ENCODE peak calls at places on chromosome 18, in ten cellular contexts. G is lower lobe of right lung, Z is GM06990, M is lung, S is astrocyte, D is right lobe of liver, P is ovary, V is thoracic aorta, C is fibroblast of lung, Q is keratinocyte. K is an unnamed sample. For H3K36me3, the result is how much of the 10 kb centered on the place peaks cover.

GRCh38 chr18:35729971-35730668 is 148.6 kb downstream of the GALNT1 start:
- DNase-seq in C (no peak), V (no peak), Z (no peak), P (no peak), Q (no peak), M (no peak), D (no peak), S (no peak), G (no peak), K (no peak)

GRCh38 chr18:374735-375168 is 106.9 kb upstream of the THOC1 start:
- DNase-seq in P (no peak), Q (no peak), G (no peak), Z (no peak), D (no peak), V (no peak), C (peak), M (no peak), S (no peak), K (no peak)

GRCh38 chr18:58338961-58339722 is 289.7 kb downstream of the ALPK2 start:
- DNase-seq in S (peak), G (no peak), C (peak), D (no peak), P (peak), V (no peak), Q (no peak), M (no peak), Z (no peak), K (peak)

GRCh38 chr18:79794851-79795250 is 2.9 kb upstream of the KCNG2 start:
- DNase-seq in M (no peak), S (no peak), P (no peak), Q (no peak), Z (no peak), C (no peak), D (no peak), V (no peak), G (no peak), K (no peak)

GRCh38 chr18:23038712-23039111 is 96.6 kb upstream of the CABLES1 start:
- DNase-seq in Q (peak), Z (no peak), V (no peak), S (peak), P (no peak), C (peak), G (no peak), M (no peak), D (no peak), K (peak)

GRCh38 chr18:38250981-38251380 is 685.4 kb upstream of the CELF4 start:
- DNase-seq in V (no peak), D (no peak), C (peak), M (no peak), G (no peak), Q (no peak), P (no peak), Z (no peak), S (peak), K (no peak)

GRCh38 chr18:36688020-36688965 is 140.5 kb downstream of the TPGS2 start:
- DNase-seq in D (peak), Z (peak), S (no peak), V (peak), M (peak), G (no peak), Q (no peak), P (peak), C (peak), K (peak)

GRCh38 chr18:27887711-27888495 is 289.0 kb downstream of the CDH2 start:
- DNase-seq in M (no peak), C (peak), Q (no peak), S (peak), G (no peak), D (no peak), V (no peak), P (no peak), Z (no peak), K (peak)

GRCh38 chr18:32378705-32379104 is 92.0 kb downstream of the GAREM1 start:
- DNase-seq in G (no peak), S (peak), D (peak), P (no peak), M (no peak), Q (no peak), Z (no peak), C (peak), V (no peak), K (peak)

GRCh38 chr18:35076556-35076955 is 35.3 kb downstream of the MAPRE2 start:
- DNase-seq in D (no peak), S (peak), V (no peak), G (no peak), Z (no peak), C (peak), Q (peak), P (no peak), M (no peak), K (peak)

GRCh38 chr18:58496231-58496630 is 132.7 kb downstream of the ALPK2 start:
- DNase-seq in Q (no peak), S (peak), C (peak), P (no peak), D (no peak), M (no peak), Z (no peak), G (no peak), V (no peak), K (no peak)

GRCh38 chr18:23331091-23331920 is 121.8 kb upstream of the RIOK3 start:
- DNase-seq in P (no peak), D (no peak), S (no peak), V (no peak), C (no peak), Z (no peak), G (peak), M (peak), Q (no peak), K (peak)

GRCh38 chr18:79586436-79587297 is 92.9 kb upstream of the CTDP1 start:
- DNase-seq in D (peak), Q (no peak), M (no peak), Z (no peak), C (no peak), S (no peak), V (no peak), P (peak), G (peak), K (no peak)

GRCh38 chr18:77653792-77654191 is 404.1 kb downstream of the GALR1 start:
- DNase-seq in G (no peak), P (no peak), Z (no peak), M (no peak), Q (no peak), C (no peak), S (no peak), D (no peak), V (no peak), K (no peak)

GRCh38 chr18:808086-808485 is 4.0 kb downstream of the YES1 start:
- DNase-seq in C (peak), Q (no peak), G (no peak), Z (no peak), P (no peak), D (no peak), S (peak), V (no peak), M (no peak), K (no peak)

GRCh38 chr18:37124511-37124910 is 295.6 kb downstream of the KIAA1328 start:
- DNase-seq in G (no peak), Z (peak), P (no peak), V (no peak), Q (peak), S (peak), C (peak), M (no peak), D (no peak), K (peak)

GRCh38 chr18:65737346-65737745 is 13.5 kb upstream of the CDH7 start:
- DNase-seq in Q (no peak), P (no peak), C (no peak), M (no peak), D (no peak), V (no peak), Z (no peak), S (no peak), G (no peak), K (no peak)

GRCh38 chr18:832085-832681 is 20.1 kb upstream of the YES1 start:
- DNase-seq in G (no peak), Q (no peak), C (no peak), V (no peak), S (no peak), P (no peak), M (no peak), D (peak), Z (no peak), K (no peak)

GRCh38 chr18:57767259-57768050 is 35.7 kb downstream of the ATP8B1 start:
- DNase-seq in M (no peak), G (no peak), D (no peak), C (no peak), S (no peak), P (no peak), V (no peak), Z (no peak), Q (no peak), K (no peak)

GRCh38 chr18:32769242-32770180 is 3.3 kb downstream of the KLHL14 start:
- DNase-seq in Z (peak), C (no peak), D (no peak), V (no peak), M (no peak), S (no peak), Q (no peak), P (peak), G (no peak), K (no peak)

GRCh38 chr18:79588131-79588635 is 91.4 kb upstream of the CTDP1 start:
- DNase-seq in D (peak), M (no peak), Q (no peak), Z (no peak), C (no peak), P (no peak), G (peak), S (no peak), V (peak), K (no peak)

GRCh38 chr18:35024965-35025364 is 16.2 kb upstream of the MAPRE2 start:
- DNase-seq in V (peak), S (peak), D (peak), G (peak), Z (no peak), C (peak), Q (no peak), P (peak), M (peak), K (peak)

GRCh38 chr18:28855989-28856388 is 679.1 kb upstream of the CDH2 start:
- DNase-seq in C (peak), M (no peak), D (no peak), S (no peak), G (no peak), Q (no peak), P (no peak), V (no peak), Z (no peak), K (peak)

GRCh38 chr18:4144201-4144600 is 310.9 kb downstream of the DLGAP1 start:
- DNase-seq in V (no peak), M (no peak), S (no peak), P (no peak), Q (no peak), C (no peak), D (no peak), Z (no peak), G (no peak), K (no peak)

GRCh38 chr18:36756262-36756661 is 72.5 kb downstream of the TPGS2 start:
- DNase-seq in P (no peak), Z (no peak), D (no peak), G (no peak), M (no peak), S (peak), V (no peak), Q (no peak), C (peak), K (peak)

GRCh38 chr18:39500320-39500719 is 1934.7 kb upstream of the CELF4 start:
- DNase-seq in G (no peak), P (no peak), M (no peak), C (no peak), V (no peak), D (no peak), S (no peak), Q (no peak), Z (no peak), K (no peak)

GRCh38 chr18:3830604-3831003 is 380.6 kb downstream of the TGIF1 start:
- DNase-seq in M (no peak), G (no peak), Q (no peak), S (peak), V (no peak), D (no peak), C (peak), Z (no peak), P (no peak), K (no peak)

GRCh38 chr18:39453356-39453755 is 1887.8 kb upstream of the CELF4 start:
- DNase-seq in G (no peak), Z (no peak), S (no peak), V (no peak), D (no peak), C (peak), P (no peak), M (no peak), Q (no peak), K (no peak)

GRCh38 chr18:23779696-23780303 is 90.5 kb downstream of the LAMA3 start:
- DNase-seq in G (no peak), S (peak), Q (no peak), D (no peak), V (no peak), Z (no peak), M (no peak), C (peak), P (no peak), K (peak)

GRCh38 chr18:59520569-59520968 is 161.5 kb upstream of the LMAN1 start:
- DNase-seq in Q (no peak), V (no peak), D (no peak), P (no peak), G (no peak), S (no peak), C (no peak), Z (no peak), M (no peak), K (no peak)

GRCh38 chr18:9403795-9404564 is 69.4 kb downstream of the TWSG1 start:
- DNase-seq in Z (no peak), D (no peak), C (no peak), Q (no peak), V (no peak), P (no peak), M (no peak), G (no peak), S (no peak), K (no peak)

GRCh38 chr18:55839350-55839749 is 251.4 kb upstream of the TCF4 start:
- DNase-seq in M (no peak), D (no peak), G (no peak), V (no peak), Z (no peak), S (peak), C (peak), Q (no peak), P (no peak), K (peak)

GRCh38 chr18:7021994-7022840 is 95.4 kb downstream of the LAMA1 start:
- DNase-seq in G (no peak), Z (no peak), Q (peak), S (no peak), C (peak), P (no peak), M (peak), D (peak), V (no peak), K (peak)

GRCh38 chr18:715626-716025 is 3.2 kb upstream of the ENOSF1 start:
- DNase-seq in P (no peak), M (no peak), Z (no peak), V (no peak), S (peak), D (no peak), G (no peak), C (peak), Q (no peak), K (peak)

GRCh38 chr18:79366177-79367094 is 29.3 kb upstream of the NFATC1 start:
- DNase-seq in G (no peak), V (no peak), S (peak), P (no peak), D (no peak), M (no peak), Z (no peak), C (peak), Q (no peak), K (peak)

GRCh38 chr18:54551590-54551989 is 39.5 kb upstream of the DYNAP start:
- DNase-seq in V (no peak), P (no peak), D (no peak), S (no peak), G (no peak), C (no peak), Z (no peak), Q (no peak), M (no peak), K (no peak)

GRCh38 chr18:24270358-24270936 is 127.2 kb downstream of the OSBPL1A start:
- DNase-seq in V (no peak), Q (no peak), D (no peak), C (no peak), M (no peak), G (no peak), Z (no peak), P (no peak), S (no peak), K (peak)

GRCh38 chr18:24189007-24189528 is 50.2 kb downstream of the CABYR start:
- DNase-seq in S (no peak), V (no peak), P (no peak), Q (no peak), M (no peak), G (no peak), C (peak), Z (peak), D (no peak), K (no peak)

GRCh38 chr18:11150271-11150615 is 874 bp upstream of the PIEZO2 start:
- DNase-seq in C (no peak), S (no peak), Z (no peak), Q (no peak), D (no peak), G (no peak), V (no peak), P (no peak), M (no peak), K (no peak)

GRCh38 chr18:11147371-11147860 is 2.0 kb downstream of the PIEZO2 start:
- DNase-seq in Z (peak), M (no peak), G (no peak), P (no peak), D (no peak), S (no peak), V (no peak), Q (no peak), C (no peak), K (no peak)

GRCh38 chr18:11147962-11148654 is 1.3 kb downstream of the PIEZO2 start:
- DNase-seq in Z (peak), C (no peak), V (no peak), G (no peak), P (no peak), Q (no peak), S (no peak), D (no peak), M (no peak), K (no peak)

GRCh38 chr18:11149441-11150270 is at the start of gene PIEZO2:
- DNase-seq in S (peak), C (peak), Z (peak), V (no peak), M (peak), P (peak), G (peak), D (peak), Q (no peak), K (no peak)

GRCh38 chr18:11148655-11149440 is 521 bp downstream of the PIEZO2 start:
- DNase-seq in D (peak), C (no peak), S (no peak), P (no peak), M (no peak), Q (no peak), Z (no peak), V (no peak), G (no peak), K (no peak)
- H3K4me3 ChIP-seq in D (peak), C (peak), S (no peak), P (peak), M (peak), Q (no peak), Z (peak), V (peak), G (peak), K (no peak)

DNA sequence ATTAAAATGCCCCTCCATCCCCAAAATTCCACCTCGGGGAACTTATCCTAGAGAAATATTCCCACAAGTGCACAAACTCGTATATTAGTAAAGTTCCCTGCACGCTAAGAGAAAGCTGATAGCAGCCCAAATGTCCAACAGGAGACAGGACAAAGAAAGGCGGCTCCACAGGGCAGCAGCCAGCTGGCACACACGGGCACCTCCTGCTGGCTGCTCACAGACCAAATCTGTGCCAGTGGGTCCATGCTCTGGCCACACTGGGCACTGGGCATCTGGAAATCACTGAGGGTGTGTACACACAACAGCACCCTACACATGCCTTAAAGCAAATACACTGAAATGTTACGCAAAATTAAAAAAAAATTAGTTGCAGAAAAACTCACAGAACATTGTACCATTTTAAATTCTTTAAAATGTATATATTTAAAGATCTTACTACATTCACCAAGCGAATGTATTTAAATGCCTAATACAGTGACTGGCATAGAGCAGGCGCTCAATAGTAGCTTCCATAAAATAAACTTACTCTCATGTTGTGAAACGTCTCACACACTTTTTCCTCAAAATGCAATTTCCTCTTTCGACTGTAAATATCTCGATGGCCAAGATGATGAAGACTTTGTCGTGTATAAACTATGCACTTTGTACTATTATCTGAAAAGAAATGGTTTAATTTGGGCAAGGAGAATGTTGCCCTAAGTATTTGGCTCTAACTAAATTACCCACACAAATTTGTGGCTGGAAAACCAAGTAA is 19.4 kb downstream of the ZNF516 start:
- DNase-seq in D (peak), P (no peak), M (no peak), S (no peak), Z (no peak), G (no peak), C (peak), V (no peak), Q (no peak), K (no peak)
- TF ChIP-seq CTCF in D (peak), P (no peak), M (no peak), S (no peak), Z (peak), G (peak), C (no peak), V (no peak), Q (peak), K (no peak)

GRCh38 chr18:12995952-12996477 is 4.9 kb downstream of the CEP192 start:
- DNase-seq in S (no peak), V (no peak), D (no peak), C (no peak), Q (no peak), G (no peak), P (no peak), Z (no peak), M (no peak), K (no peak)

GRCh38 chr18:12995424-12995823 is 4.3 kb downstream of the CEP192 start:
- DNase-seq in V (no peak), M (no peak), D (no peak), S (no peak), P (no peak), Q (no peak), G (no peak), C (no peak), Z (no peak), K (no peak)

GRCh38 chr18:12998332-12999060 is 7.3 kb downstream of the CEP192 start:
- DNase-seq in S (no peak), Z (peak), M (no peak), G (no peak), V (no peak), Q (no peak), D (no peak), P (no peak), C (no peak), K (no peak)

GRCh38 chr18:12993439-12993838 is 2.3 kb downstream of the CEP192 start:
- DNase-seq in M (no peak), S (no peak), Q (no peak), C (no peak), G (no peak), V (no peak), D (no peak), Z (no peak), P (no peak), K (no peak)

GRCh38 chr18:12996661-12997292 is 5.6 kb downstream of the CEP192 start:
- DNase-seq in Q (no peak), P (no peak), Z (no peak), G (no peak), C (no peak), S (no peak), D (no peak), V (no peak), M (no peak), K (no peak)
- H3K36me3 ChIP-seq in Q (under half), P (under half), Z (under half), G (under half), C (under half), S (under half), D (under half), V (under half), M (under half), K (under half)

DNA sequence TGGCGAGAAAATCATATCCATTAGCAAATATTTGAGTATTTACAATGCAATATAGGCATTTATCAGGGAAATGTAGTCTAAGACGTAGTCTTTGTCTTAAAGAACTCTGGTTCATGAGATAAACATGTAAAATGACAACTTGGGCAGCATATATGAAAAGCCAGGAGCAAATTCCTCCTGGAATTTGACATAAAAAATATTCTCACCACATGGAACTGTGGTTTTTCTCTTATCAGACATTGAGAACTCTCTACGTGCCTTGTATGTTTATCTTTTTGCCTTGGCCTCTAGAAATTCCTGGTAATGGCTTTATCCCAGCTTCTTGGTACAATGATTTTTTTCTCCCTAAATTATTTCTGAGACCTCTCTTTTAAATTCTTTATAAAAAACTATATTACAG is 2.8 kb downstream of the MAPK4 start:
- DNase-seq in Z (no peak), S (no peak), V (no peak), P (no peak), D (no peak), Q (no peak), G (no peak), M (no peak), C (no peak), K (no peak)
- H3K4me3 ChIP-seq in Z (no peak), S (no peak), V (no peak), P (no peak), D (no peak), Q (no peak), G (no peak), M (no peak), C (no peak), K (no peak)

K was measured in bronchial epithelial cell.